ENCODE peak calls at places on chromosome 13, in five cellular contexts. H is ACHN, A is epithelial cell of esophagus, C is NCI-H1092, I is RPMI8226. F is an unnamed sample.

GRCh38 chr13:60165391-60166099 is 1.8 kb upstream of the DIAPH3 start:
- DNase-seq in H (no peak), A (peak; percentile 13), C (no peak), I (no peak), F (no peak)

GRCh38 chr13:37645181-37645580 is 46.6 kb upstream of the POSTN start:
- DNase-seq in H (no peak), A (no peak), C (no peak), I (no peak), F (no peak)

GRCh38 chr13:30257433-30258099 is 49.8 kb downstream of the KATNAL1 start:
- DNase-seq in H (no peak), A (no peak), C (no peak), I (no peak), F (no peak)

GRCh38 chr13:114129649-114130062 is 2.8 kb downstream of the RASA3 start:
- DNase-seq in H (peak; percentile 5), A (no peak), C (no peak), I (no peak), F (no peak)

GRCh38 chr13:27005556-27005955 is 166.1 kb downstream of the USP12 start:
- DNase-seq in H (no peak), A (no peak), C (peak; percentile 68), I (no peak), F (no peak)

GRCh38 chr13:108495686-108496363 is 133.6 kb upstream of the MYO16 start:
- DNase-seq in H (no peak), A (peak; percentile 14), C (no peak), I (no peak), F (no peak)

GRCh38 chr13:30808600-30808999 is 73.3 kb downstream of the ALOX5AP start:
- DNase-seq in H (no peak), A (peak; percentile 41), C (no peak), I (no peak), F (no peak)

GRCh38 chr13:80901111-80902014 is 560.4 kb upstream of the SPRY2 start:
- DNase-seq in H (no peak), A (no peak), C (no peak), I (no peak), F (peak; percentile 36)

GRCh38 chr13:39417643-39418042 is 185.3 kb downstream of the LHFPL6 start:
- DNase-seq in H (peak; percentile 68), A (peak; percentile 29), C (no peak), I (no peak), F (peak; percentile 53)

GRCh38 chr13:111228262-111229144 is 91.9 kb upstream of the TEX29 start:
- DNase-seq in H (peak; percentile 92), A (no peak), C (no peak), I (no peak), F (no peak)

GRCh38 chr13:36888645-36889044 is 31.4 kb downstream of the SMAD9 start:
- DNase-seq in H (no peak), A (no peak), C (no peak), I (no peak), F (no peak)

GRCh38 chr13:29434217-29434940 is 161.1 kb downstream of the SLC7A1 start:
- DNase-seq in H (no peak), A (no peak), C (no peak), I (peak; percentile 47), F (no peak)

GRCh38 chr13:80217614-80218456 is 123.1 kb downstream of the SPRY2 start:
- DNase-seq in H (no peak), A (peak; percentile 36), C (no peak), I (no peak), F (no peak)